ENCODE peak calls at places on chromosomes 13 and 19, in six cellular contexts. U is upper lobe of left lung, D is DND-41, I is IMR-90, B is PC-9, P is pancreas. Q is an unnamed sample.

GRCh38 chr13:38519229-38519910 is 167.5 kb upstream of the FREM2 start:
- DNase-seq in U (no peak), D (no peak), I (no peak), B (no peak), P (no peak), Q (no peak)

GRCh38 chr13:112911883-112912282 is 57.1 kb upstream of the MCF2L start:
- DNase-seq in U (no peak), D (no peak), I (no peak), B (no peak), P (no peak), Q (no peak)

GRCh38 chr13:41296879-41297646 is 14.0 kb upstream of the NAA16 start:
- DNase-seq in U (no peak), D (no peak), I (no peak), B (no peak), P (no peak), Q (no peak)

GRCh38 chr13:109251958-109252357 is 534.4 kb downstream of the IRS2 start:
- DNase-seq in U (no peak), D (no peak), I (no peak), B (peak; percentile 33), P (no peak), Q (no peak)

GRCh38 chr19:57830071-57830602 is at the start of gene ZNF587B:
- DNase-seq in U (no peak), D (peak; percentile 61), I (peak; percentile 74), B (no peak), P (peak; percentile 65), Q (peak; percentile 67)

GRCh38 chr19:50777261-50777660 is 7.0 kb downstream of the GPR32 start:
- DNase-seq in U (no peak), D (no peak), I (no peak), B (no peak), P (no peak), Q (no peak)

GRCh38 chr13:108463365-108463764 is 166.0 kb upstream of the MYO16 start:
- DNase-seq in U (no peak), D (no peak), I (peak; percentile 94), B (peak; percentile 71), P (no peak), Q (no peak)

GRCh38 chr13:77928909-77929308 is 10.3 kb upstream of the EDNRB start:
- DNase-seq in U (no peak), D (no peak), I (no peak), B (no peak), P (no peak), Q (no peak)

GRCh38 chr13:52916483-52916990 is 68.1 kb upstream of the PCDH8 start:
- DNase-seq in U (no peak), D (no peak), I (no peak), B (no peak), P (no peak), Q (no peak)

GRCh38 chr13:61286148-61286745 is 129.4 kb downstream of the PCDH20 start:
- DNase-seq in U (no peak), D (peak; percentile 4), I (no peak), B (no peak), P (no peak), Q (no peak)

GRCh38 chr13:103351035-103351828 is 285.0 kb upstream of the SLC10A2 start:
- DNase-seq in U (no peak), D (no peak), I (no peak), B (no peak), P (no peak), Q (no peak)

GRCh38 chr13:77460195-77460594 is 75.3 kb upstream of the SCEL start:
- DNase-seq in U (no peak), D (no peak), I (no peak), B (no peak), P (no peak), Q (peak; percentile 65)

GRCh38 chr19:35468637-35469036 is 20.6 kb downstream of the FFAR2 start:
- DNase-seq in U (no peak), D (peak; percentile 49), I (no peak), B (peak; percentile 38), P (peak; percentile 60), Q (peak; percentile 74)

GRCh38 chr13:50129923-50130685 is 114.9 kb downstream of the KCNRG start:
- DNase-seq in U (peak; percentile 88), D (no peak), I (no peak), B (no peak), P (no peak), Q (peak; percentile 71)

GRCh38 chr13:114144606-114145244 is 12.3 kb upstream of the RASA3 start:
- DNase-seq in U (no peak), D (no peak), I (no peak), B (no peak), P (no peak), Q (peak; percentile 27)

GRCh38 chr13:65553328-65553727 is 1676.8 kb downstream of the PCDH9 start:
- DNase-seq in U (no peak), D (no peak), I (no peak), B (no peak), P (no peak), Q (peak; percentile 33)

GRCh38 chr13:58619396-58620113 is 988.0 kb downstream of the PCDH17 start:
- DNase-seq in U (no peak), D (no peak), I (no peak), B (no peak), P (no peak), Q (no peak)

GRCh38 chr13:89375839-89376238 is 1704.7 kb downstream of the SLITRK5 start:
- DNase-seq in U (no peak), D (no peak), I (peak; percentile 63), B (no peak), P (no peak), Q (no peak)

GRCh38 chr19:4035018-4035566 is 27.6 kb downstream of the PIAS4 start:
- DNase-seq in U (peak; percentile 67), D (no peak), I (no peak), B (no peak), P (no peak), Q (no peak)

GRCh38 chr19:4034048-4035017 is 26.8 kb downstream of the PIAS4 start:
- DNase-seq in U (peak; percentile 66), D (no peak), I (no peak), B (no peak), P (no peak), Q (no peak)

GRCh38 chr19:4032436-4032835 is 24.9 kb downstream of the PIAS4 start:
- DNase-seq in U (peak; percentile 72), D (no peak), I (no peak), B (no peak), P (peak; percentile 36), Q (peak; percentile 54)

GRCh38 chr19:4031420-4031819 is 23.9 kb downstream of the PIAS4 start:
- DNase-seq in U (no peak), D (no peak), I (no peak), B (no peak), P (peak; percentile 24), Q (no peak)

GRCh38 chr19:4033028-4033956 is 25.8 kb downstream of the PIAS4 start:
- DNase-seq in U (peak; percentile 77), D (no peak), I (no peak), B (no peak), P (no peak), Q (peak; percentile 61)
- H3K27ac ChIP-seq in U (no peak overlapping the region), D (no peak overlapping the region), I (no peak overlapping the region), B (no peak overlapping the region), P (no peak overlapping the region), Q (no peak overlapping the region)

GRCh38 chr19:15169541-15170285 is 31.1 kb downstream of the NOTCH3 start:
- DNase-seq in U (no peak), D (no peak), I (no peak), B (no peak), P (no peak), Q (no peak)
- H3K27ac ChIP-seq in U (no peak overlapping the region), D (no peak overlapping the region), I (no peak overlapping the region), B (no peak overlapping the region), P (no peak overlapping the region), Q (no peak overlapping the region)

GRCh38 chr19:49488046-49488862 is 846 bp downstream of the RPL13A start:
- DNase-seq in U (no peak), D (no peak), I (no peak), B (no peak), P (no peak), Q (no peak)

GRCh38 chr19:49488863-49489537 is 1.6 kb downstream of the RPL13A start:
- DNase-seq in U (no peak), D (no peak), I (no peak), B (no peak), P (no peak), Q (no peak)

GRCh38 chr19:49486710-49487276 is 615 bp upstream of the RPL13A start:
- DNase-seq in U (no peak), D (no peak), I (no peak), B (no peak), P (no peak), Q (no peak)

GRCh38 chr19:49487277-49488045 is at the start of gene RPL13A:
- DNase-seq in U (peak; percentile 98), D (peak; percentile 100), I (peak; percentile 99), B (peak; percentile 97), P (peak; percentile 100), Q (peak; percentile 100)

GRCh38 chr19:49486232-49486631 is 1.2 kb upstream of the RPL13A start:
- DNase-seq in U (no peak), D (no peak), I (no peak), B (no peak), P (no peak), Q (no peak)
- H3K27ac ChIP-seq in U (peak overlapping the region; percentile 95), D (peak overlapping the region; percentile 81), I (no peak overlapping the region), B (peak overlapping the region; percentile 80), P (no peak overlapping the region), Q (no peak overlapping the region)

DNA sequence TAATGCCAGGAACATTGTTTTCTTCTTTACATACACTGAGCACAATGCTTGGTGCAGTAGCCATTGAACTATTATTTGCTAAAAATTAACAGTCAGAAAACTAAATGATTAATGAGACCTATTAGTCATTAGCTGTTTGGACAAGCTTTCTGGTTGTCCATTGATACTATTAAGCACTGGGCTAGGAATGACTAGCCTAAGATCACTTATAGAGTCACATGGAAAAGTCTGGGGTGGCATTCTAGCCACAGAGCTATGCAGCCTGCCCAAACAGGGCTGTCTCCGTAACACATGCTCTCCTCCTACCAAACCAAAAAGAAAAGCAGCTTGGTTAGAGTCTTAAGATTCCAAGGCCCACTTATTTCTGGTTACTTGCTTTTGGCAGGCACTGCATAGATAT is 193.5 kb upstream of the NBEA start:
- DNase-seq in U (no peak), D (no peak), I (no peak), B (no peak), P (no peak), Q (no peak)
- H3K27ac ChIP-seq in U (no peak overlapping the region), D (no peak overlapping the region), I (no peak overlapping the region), B (no peak overlapping the region), P (no peak overlapping the region), Q (no peak overlapping the region)

DNA sequence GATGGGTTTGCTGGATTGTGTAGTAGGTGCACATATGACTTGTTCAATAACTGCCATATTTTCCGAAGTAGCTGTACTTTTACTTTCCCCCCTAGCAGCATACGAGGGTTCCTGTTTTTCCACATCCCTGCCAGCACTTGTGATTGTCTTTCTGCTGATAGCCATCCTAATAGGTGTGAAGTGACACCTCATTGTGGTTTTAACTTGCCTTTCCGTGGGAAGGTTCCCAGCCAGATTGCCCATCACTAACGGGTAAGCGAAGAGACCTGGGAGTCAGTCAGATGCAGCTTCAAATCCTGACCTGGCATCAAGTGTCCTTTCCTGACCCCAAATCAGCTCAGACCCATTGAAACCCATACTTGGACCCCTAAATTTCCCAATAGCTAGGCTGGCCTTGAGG is 4.5 kb downstream of the CLPTM1 start:
- DNase-seq in U (no peak), D (no peak), I (no peak), B (no peak), P (no peak), Q (no peak)
- H3K27ac ChIP-seq in U (no peak overlapping the region), D (no peak overlapping the region), I (no peak overlapping the region), B (no peak overlapping the region), P (no peak overlapping the region), Q (no peak overlapping the region)

Q was measured in upper lobe of right lung.